ENCODE peak calls at places on chromosome 3, in ten cellular contexts. One of them, this sample, is unnamed.

GRCh38 chr3:49028673-49029562 is at the start of gene IMPDH2:
- DNase-seq in dermis microvascular lymphatic vessel endothelial cell: peak
- DNase-seq in cardiac muscle cell: peak
- DNase-seq in activated B cell treated with CpG ODN at 0.5 μM for 24 hours: peak
- DNase-seq in Caco-2: peak
- DNase-seq in neuronal stem cell: peak
- DNase-seq in naive thymus-derived CD8-positive, alpha-beta T cell: peak
- DNase-seq in activated naive CD4-positive, alpha-beta T cell: peak
- DNase-seq in endothelial cell of umbilical vein: peak
- DNase-seq in fibroblast of gingiva: peak
- DNase-seq in this sample: peak

GRCh38 chr3:122911901-122912300 is 115.7 kb downstream of the SEMA5B start:
- DNase-seq in activated B cell treated with CpG ODN at 0.5 μM for 24 hours: no peak
- DNase-seq in dermis microvascular lymphatic vessel endothelial cell: no peak
- DNase-seq in activated naive CD4-positive, alpha-beta T cell: no peak
- DNase-seq in Caco-2: no peak
- DNase-seq in fibroblast of gingiva: no peak
- DNase-seq in cardiac muscle cell: no peak
- DNase-seq in neuronal stem cell: no peak
- DNase-seq in endothelial cell of umbilical vein: no peak
- DNase-seq in naive thymus-derived CD8-positive, alpha-beta T cell: no peak
- DNase-seq in this sample: no peak

GRCh38 chr3:38253704-38254103 is 11.9 kb upstream of the SLC22A13 start:
- DNase-seq in neuronal stem cell: no peak
- DNase-seq in fibroblast of gingiva: no peak
- DNase-seq in activated naive CD4-positive, alpha-beta T cell: no peak
- DNase-seq in activated B cell treated with CpG ODN at 0.5 μM for 24 hours: no peak
- DNase-seq in cardiac muscle cell: no peak
- DNase-seq in Caco-2: no peak
- DNase-seq in dermis microvascular lymphatic vessel endothelial cell: no peak
- DNase-seq in naive thymus-derived CD8-positive, alpha-beta T cell: no peak
- DNase-seq in endothelial cell of umbilical vein: no peak
- DNase-seq in this sample: no peak

GRCh38 chr3:52237659-52238172 is 1.2 kb downstream of the TWF2 start:
- DNase-seq in activated naive CD4-positive, alpha-beta T cell: no peak
- DNase-seq in Caco-2: no peak
- DNase-seq in naive thymus-derived CD8-positive, alpha-beta T cell: no peak
- DNase-seq in neuronal stem cell: no peak
- DNase-seq in dermis microvascular lymphatic vessel endothelial cell: peak
- DNase-seq in endothelial cell of umbilical vein: peak
- DNase-seq in activated B cell treated with CpG ODN at 0.5 μM for 24 hours: no peak
- DNase-seq in cardiac muscle cell: peak
- DNase-seq in fibroblast of gingiva: peak
- DNase-seq in this sample: no peak

GRCh38 chr3:60086811-60087210 is 1037.0 kb upstream of the CFAP20DC start:
- DNase-seq in neuronal stem cell: no peak
- DNase-seq in activated naive CD4-positive, alpha-beta T cell: no peak
- DNase-seq in dermis microvascular lymphatic vessel endothelial cell: no peak
- DNase-seq in cardiac muscle cell: peak
- DNase-seq in activated B cell treated with CpG ODN at 0.5 μM for 24 hours: no peak
- DNase-seq in Caco-2: no peak
- DNase-seq in fibroblast of gingiva: no peak
- DNase-seq in naive thymus-derived CD8-positive, alpha-beta T cell: no peak
- DNase-seq in endothelial cell of umbilical vein: no peak
- DNase-seq in this sample: no peak

GRCh38 chr3:25903371-25903770 is 113.5 kb downstream of the OXSM start:
- DNase-seq in endothelial cell of umbilical vein: no peak
- DNase-seq in activated B cell treated with CpG ODN at 0.5 μM for 24 hours: no peak
- DNase-seq in activated naive CD4-positive, alpha-beta T cell: no peak
- DNase-seq in cardiac muscle cell: no peak
- DNase-seq in Caco-2: no peak
- DNase-seq in neuronal stem cell: no peak
- DNase-seq in naive thymus-derived CD8-positive, alpha-beta T cell: no peak
- DNase-seq in dermis microvascular lymphatic vessel endothelial cell: no peak
- DNase-seq in fibroblast of gingiva: no peak
- DNase-seq in this sample: no peak

GRCh38 chr3:61945657-61946056 is 384.3 kb downstream of the PTPRG start:
- DNase-seq in Caco-2: no peak
- DNase-seq in activated B cell treated with CpG ODN at 0.5 μM for 24 hours: no peak
- DNase-seq in activated naive CD4-positive, alpha-beta T cell: no peak
- DNase-seq in dermis microvascular lymphatic vessel endothelial cell: no peak
- DNase-seq in naive thymus-derived CD8-positive, alpha-beta T cell: no peak
- DNase-seq in cardiac muscle cell: no peak
- DNase-seq in fibroblast of gingiva: no peak
- DNase-seq in neuronal stem cell: no peak
- DNase-seq in endothelial cell of umbilical vein: no peak
- DNase-seq in this sample: no peak

GRCh38 chr3:125010393-125010792 is 45.4 kb downstream of the HEG1 start:
- DNase-seq in fibroblast of gingiva: no peak
- DNase-seq in Caco-2: no peak
- DNase-seq in activated B cell treated with CpG ODN at 0.5 μM for 24 hours: no peak
- DNase-seq in neuronal stem cell: no peak
- DNase-seq in cardiac muscle cell: no peak
- DNase-seq in dermis microvascular lymphatic vessel endothelial cell: no peak
- DNase-seq in activated naive CD4-positive, alpha-beta T cell: no peak
- DNase-seq in endothelial cell of umbilical vein: no peak
- DNase-seq in naive thymus-derived CD8-positive, alpha-beta T cell: no peak
- DNase-seq in this sample: no peak

GRCh38 chr3:171614318-171614967 is 154.2 kb upstream of the TNIK start:
- DNase-seq in activated naive CD4-positive, alpha-beta T cell: no peak
- DNase-seq in fibroblast of gingiva: no peak
- DNase-seq in Caco-2: no peak
- DNase-seq in naive thymus-derived CD8-positive, alpha-beta T cell: peak
- DNase-seq in endothelial cell of umbilical vein: peak
- DNase-seq in activated B cell treated with CpG ODN at 0.5 μM for 24 hours: no peak
- DNase-seq in dermis microvascular lymphatic vessel endothelial cell: peak
- DNase-seq in neuronal stem cell: peak
- DNase-seq in cardiac muscle cell: peak
- DNase-seq in this sample: peak

GRCh38 chr3:148789156-148789555 is 38.5 kb upstream of the CPB1 start:
- DNase-seq in activated naive CD4-positive, alpha-beta T cell: no peak
- DNase-seq in neuronal stem cell: peak
- DNase-seq in fibroblast of gingiva: peak
- DNase-seq in Caco-2: no peak
- DNase-seq in endothelial cell of umbilical vein: no peak
- DNase-seq in cardiac muscle cell: no peak
- DNase-seq in dermis microvascular lymphatic vessel endothelial cell: peak
- DNase-seq in naive thymus-derived CD8-positive, alpha-beta T cell: no peak
- DNase-seq in activated B cell treated with CpG ODN at 0.5 μM for 24 hours: no peak
- DNase-seq in this sample: peak

GRCh38 chr3:35733276-35733675 is 94.0 kb downstream of the ARPP21 start:
- DNase-seq in endothelial cell of umbilical vein: no peak
- DNase-seq in Caco-2: no peak
- DNase-seq in cardiac muscle cell: no peak
- DNase-seq in fibroblast of gingiva: no peak
- DNase-seq in dermis microvascular lymphatic vessel endothelial cell: no peak
- DNase-seq in activated B cell treated with CpG ODN at 0.5 μM for 24 hours: no peak
- DNase-seq in activated naive CD4-positive, alpha-beta T cell: no peak
- DNase-seq in naive thymus-derived CD8-positive, alpha-beta T cell: no peak
- DNase-seq in neuronal stem cell: no peak
- DNase-seq in this sample: no peak

GRCh38 chr3:131503328-131503650 is 518 bp upstream of the MRPL3 start:
- DNase-seq in activated B cell treated with CpG ODN at 0.5 μM for 24 hours: no peak
- DNase-seq in Caco-2: no peak
- DNase-seq in cardiac muscle cell: no peak
- DNase-seq in dermis microvascular lymphatic vessel endothelial cell: peak
- DNase-seq in naive thymus-derived CD8-positive, alpha-beta T cell: no peak
- DNase-seq in neuronal stem cell: no peak
- DNase-seq in endothelial cell of umbilical vein: peak
- DNase-seq in fibroblast of gingiva: peak
- DNase-seq in activated naive CD4-positive, alpha-beta T cell: no peak
- DNase-seq in this sample: no peak

GRCh38 chr3:174488527-174488926 is 370.6 kb upstream of the NAALADL2 start:
- DNase-seq in fibroblast of gingiva: peak
- DNase-seq in cardiac muscle cell: peak
- DNase-seq in dermis microvascular lymphatic vessel endothelial cell: no peak
- DNase-seq in neuronal stem cell: no peak
- DNase-seq in activated naive CD4-positive, alpha-beta T cell: no peak
- DNase-seq in activated B cell treated with CpG ODN at 0.5 μM for 24 hours: no peak
- DNase-seq in naive thymus-derived CD8-positive, alpha-beta T cell: no peak
- DNase-seq in Caco-2: no peak
- DNase-seq in endothelial cell of umbilical vein: no peak
- DNase-seq in this sample: no peak